ENCODE peak calls at places on chromosomes 5 and 9, in ten cellular contexts. R is GM13977, I is H9, N is neural progenitor cell, T is left lung, S is fibroblast of lung, V is thyroid gland, B is uterus, K is dorsolateral prefrontal cortex, J is heart left ventricle. G is an unnamed sample.

GRCh38 chr9:89941875-89942274 is 337.1 kb downstream of the GADD45G start:
- DNase-seq in R (no peak), I (no peak), N (no peak), T (no peak), S (peak; percentile 99), V (no peak), B (no peak), K (no peak), J (no peak), G (no peak)

GRCh38 chr9:92151691-92152393 is 36.6 kb upstream of the SPTLC1 start:
- DNase-seq in R (no peak), I (no peak), N (no peak), T (no peak), S (peak; percentile 94), V (peak; percentile 72), B (peak; percentile 49), K (no peak), J (no peak), G (no peak)

GRCh38 chr5:155282503-155283107 is 269.1 kb downstream of the KIF4B start:
- DNase-seq in R (no peak), I (no peak), N (no peak), T (no peak), S (no peak), V (no peak), B (no peak), K (no peak), J (no peak), G (no peak)

GRCh38 chr9:89593776-89594427 is 10.9 kb upstream of the GADD45G start:
- DNase-seq in R (peak; percentile 64), I (peak; percentile 86), N (peak; percentile 81), T (no peak), S (peak; percentile 6), V (peak; percentile 51), B (no peak), K (no peak), J (peak; percentile 29), G (peak; percentile 58)

GRCh38 chr9:12462861-12463260 is 230.3 kb upstream of the TYRP1 start:
- DNase-seq in R (no peak), I (no peak), N (no peak), T (no peak), S (no peak), V (no peak), B (no peak), K (no peak), J (no peak), G (no peak)

GRCh38 chr5:145450286-145450969 is 384.7 kb downstream of the PRELID2 start:
- DNase-seq in R (no peak), I (no peak), N (no peak), T (no peak), S (peak; percentile 20), V (no peak), B (no peak), K (no peak), J (no peak), G (no peak)

GRCh38 chr5:127518319-127518621 is 830 bp downstream of the PRRC1 start:
- DNase-seq in R (peak; percentile 43), I (no peak), N (no peak), T (no peak), S (peak; percentile 74), V (no peak), B (no peak), K (no peak), J (no peak), G (no peak)

GRCh38 chr5:79236364-79236969 is 536 bp downstream of the JMY start:
- DNase-seq in R (peak; percentile 65), I (no peak), N (peak; percentile 80), T (peak; percentile 85), S (peak; percentile 43), V (no peak), B (peak; percentile 21), K (no peak), J (peak; percentile 35), G (peak; percentile 64)

GRCh38 chr5:73596705-73597328 is 29.2 kb upstream of the ARHGEF28 start:
- DNase-seq in R (no peak), I (no peak), N (peak; percentile 81), T (no peak), S (peak; percentile 23), V (peak; percentile 10), B (no peak), K (no peak), J (no peak), G (peak; percentile 45)

GRCh38 chr5:158277276-158277675 is 418.3 kb upstream of the CLINT1 start:
- DNase-seq in R (no peak), I (no peak), N (no peak), T (no peak), S (no peak), V (no peak), B (no peak), K (no peak), J (no peak), G (no peak)

GRCh38 chr9:124105266-124105665 is 93.7 kb downstream of the LHX2 start:
- DNase-seq in R (no peak), I (no peak), N (no peak), T (no peak), S (no peak), V (no peak), B (no peak), K (no peak), J (no peak), G (no peak)

GRCh38 chr9:75823136-75823535 is 67.3 kb upstream of the PCSK5 start:
- DNase-seq in R (no peak), I (no peak), N (no peak), T (no peak), S (no peak), V (no peak), B (no peak), K (no peak), J (no peak), G (no peak)

GRCh38 chr9:92298036-92298435 is 4.5 kb upstream of the IARS1 start:
- DNase-seq in R (no peak), I (no peak), N (no peak), T (no peak), S (no peak), V (no peak), B (no peak), K (no peak), J (no peak), G (no peak)

GRCh38 chr5:176535101-176535654 is 2.0 kb downstream of the RNF44 start:
- DNase-seq in R (peak; percentile 52), I (no peak), N (no peak), T (no peak), S (peak; percentile 13), V (peak; percentile 68), B (no peak), K (no peak), J (no peak), G (no peak)

GRCh38 chr5:108432024-108432423 is 50.1 kb upstream of the FBXL17 start:
- DNase-seq in R (no peak), I (no peak), N (no peak), T (no peak), S (peak; percentile 46), V (no peak), B (no peak), K (no peak), J (no peak), G (no peak)

GRCh38 chr5:178116406-178116885 is 3.1 kb downstream of the N4BP3 start:
- DNase-seq in R (peak; percentile 75), I (peak; percentile 68), N (no peak), T (no peak), S (no peak), V (no peak), B (no peak), K (no peak), J (no peak), G (no peak)

GRCh38 chr9:85522459-85523092 is 219.2 kb downstream of the AGTPBP1 start:
- DNase-seq in R (peak; percentile 50), I (peak; percentile 74), N (peak; percentile 64), T (peak; percentile 94), S (peak; percentile 55), V (peak; percentile 26), B (no peak), K (no peak), J (peak; percentile 59), G (peak; percentile 67)

GRCh38 chr9:27701664-27702063 is 128.4 kb upstream of the C9orf72 start:
- DNase-seq in R (no peak), I (no peak), N (no peak), T (no peak), S (peak; percentile 0), V (peak; percentile 50), B (no peak), K (no peak), J (peak; percentile 44), G (no peak)

GRCh38 chr5:39661026-39661779 is 236.4 kb upstream of the DAB2 start:
- DNase-seq in R (no peak), I (no peak), N (no peak), T (no peak), S (peak; percentile 45), V (no peak), B (no peak), K (no peak), J (no peak), G (no peak)

DNA sequence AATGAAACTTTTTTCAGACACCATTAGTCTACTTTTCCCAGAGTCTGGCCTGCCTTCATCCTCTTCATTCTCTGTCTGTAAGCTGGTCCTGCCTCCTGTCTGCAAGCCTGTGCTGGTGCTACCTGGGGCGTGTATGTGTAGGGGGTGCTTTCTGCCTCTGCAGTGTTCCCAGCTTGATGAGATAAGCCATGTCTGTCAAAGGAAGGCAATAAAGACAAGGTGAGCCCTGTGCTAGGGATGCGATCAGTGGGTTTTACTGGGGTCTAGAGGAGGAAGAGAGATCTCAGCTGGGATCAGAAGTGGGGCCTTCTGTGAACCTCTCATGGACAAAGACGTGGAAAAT is 78.0 kb upstream of the TGFBR1 start:
- DNase-seq in R (no peak), I (no peak), N (no peak), T (no peak), S (no peak), V (no peak), B (no peak), K (no peak), J (no peak), G (no peak)
- TF ChIP-seq CTCF in R (no peak), I (no peak), N (no peak), T (no peak), S (no peak), V (no peak), B (no peak), K (no peak), J (no peak), G (no peak)

GRCh38 chr9:113589890-113590289 is 126.4 kb downstream of the RGS3 start:
- DNase-seq in R (no peak), I (no peak), N (no peak), T (no peak), S (peak; percentile 34), V (no peak), B (no peak), K (no peak), J (no peak), G (no peak)
- TF ChIP-seq CTCF in R (peak; percentile 32), I (peak; percentile 38), N (peak; percentile 24), T (peak; percentile 37), S (peak; percentile 82), V (peak; percentile 30), B (peak; percentile 62), K (peak; percentile 42), J (peak; percentile 47), G (peak; percentile 11)

GRCh38 chr9:93702261-93702660 is 125.9 kb downstream of the PHF2 start:
- DNase-seq in R (no peak), I (peak; percentile 27), N (no peak), T (no peak), S (no peak), V (no peak), B (no peak), K (no peak), J (no peak), G (no peak)
- TF ChIP-seq CTCF in R (no peak), I (peak; percentile 40), N (no peak), T (no peak), S (no peak), V (no peak), B (no peak), K (no peak), J (no peak), G (no peak)

GRCh38 chr5:51347704-51348103 is 35.5 kb upstream of the ISL1 start:
- DNase-seq in R (no peak), I (no peak), N (peak; percentile 11), T (no peak), S (no peak), V (no peak), B (no peak), K (no peak), J (no peak), G (no peak)
- TF ChIP-seq CTCF in R (no peak), I (peak; percentile 73), N (peak; percentile 45), T (no peak), S (no peak), V (no peak), B (no peak), K (no peak), J (no peak), G (no peak)

G was measured in nephron progenitor cell.